ENCODE peak calls at places on chromosomes 13 and 19, in five cellular contexts. M, S, C, A and D are unnamed samples.
A peak's percentile ranks its signal among the peaks of the same experiment; 100 is the strongest.

GRCh38 chr13:39044536-39044935 is 6.3 kb downstream of the NHLRC3 start:
- DNase-seq in A (no peak), S (no peak), C (no peak), M (no peak), D (no peak)

GRCh38 chr13:67421475-67421874 is 191.3 kb upstream of the PCDH9 start:
- DNase-seq in S (no peak), C (no peak), A (no peak), M (no peak), D (no peak)

GRCh38 chr13:56924401-56924800 is 216.3 kb upstream of the PRR20A start:
- DNase-seq in M (no peak), A (no peak), S (no peak), C (no peak), D (no peak)

GRCh38 chr19:10712041-10712440 is 5.8 kb upstream of the DNM2 start:
- DNase-seq in A (no peak), S (no peak), C (no peak), M (no peak), D (no peak)

GRCh38 chr13:50370303-50370950 is 355.2 kb downstream of the KCNRG start:
- DNase-seq in M (no peak), S (no peak), A (no peak), C (no peak), D (no peak)

GRCh38 chr19:12365372-12366162 is at the start of gene ZNF442:
- DNase-seq in S (peak; percentile 66), M (peak; percentile 90), C (peak; percentile 86), A (peak; percentile 73), D (peak; percentile 97)

GRCh38 chr19:36775768-36776167 is 3.2 kb upstream of the ZNF850 start:
- DNase-seq in S (no peak), M (no peak), C (no peak), A (no peak), D (no peak)

GRCh38 chr19:10567696-10568443 is 909 bp downstream of the CDKN2D start:
- DNase-seq in A (no peak), C (no peak), S (no peak), M (no peak), D (peak; percentile 32)

GRCh38 chr13:97318532-97318931 is 96.4 kb downstream of the MBNL2 start:
- DNase-seq in M (no peak), S (no peak), A (no peak), C (no peak), D (no peak)

GRCh38 chr13:51862965-51863364 is 1.2 kb downstream of the CCDC70 start:
- DNase-seq in C (no peak), A (no peak), S (no peak), M (no peak), D (no peak)

GRCh38 chr19:45333609-45334303 is 6.8 kb upstream of the KLC3 start:
- DNase-seq in M (no peak), C (no peak), A (no peak), S (no peak), D (no peak)

GRCh38 chr13:21212138-21212775 is 35.8 kb downstream of the MRPL57 start:
- DNase-seq in S (no peak), M (no peak), A (no peak), C (no peak), D (no peak)